ENCODE peak calls at places on chromosomes 4 and X, in seven cellular contexts. X is stimulated activated CD4-positive, alpha-beta T cell treated with anti-CD3 and anti-CD28 coated beads, Interleukin-4, amount 100 ng/mL, for 24 hours; G is activated CD4-positive, alpha-beta T cell treated with anti-CD3 and anti-CD28 coated beads for 1 hour; U is DMS153; E is Calu3; S is lower lobe of right lung; Y is NCI-H748 treated with DMSO at 0.1 percent for 48 hours. P is an unnamed sample.

GRCh38 chrX:74420194-74421035 is 878 bp upstream of the SLC16A2 start:
- DNase-seq in U (no peak), E (peak), S (peak), Y (peak), X (no peak), G (no peak), P (peak)

GRCh38 chrX:71128915-71129765 is 10.7 kb downstream of the MED12 start:
- DNase-seq in S (peak), G (peak), U (no peak), E (peak), Y (peak), X (peak), P (peak)

GRCh38 chr4:132132433-132132832 is 1016.7 kb upstream of the PCDH10 start:
- DNase-seq in G (no peak), E (no peak), X (no peak), S (no peak), U (no peak), Y (no peak), P (no peak)

GRCh38 chrX:20284992-20285391 is 18.3 kb upstream of the RPS6KA3 start:
- DNase-seq in G (no peak), X (no peak), U (no peak), S (no peak), E (no peak), Y (no peak), P (no peak)

GRCh38 chrX:100687128-100687527 is 43.1 kb downstream of the SRPX2 start:
- DNase-seq in E (no peak), G (no peak), Y (no peak), S (no peak), U (no peak), X (no peak), P (no peak)

GRCh38 chr4:37454263-37454800 is 209.8 kb downstream of the NWD2 start:
- DNase-seq in X (no peak), Y (no peak), G (no peak), E (no peak), S (no peak), U (no peak), P (no peak)

GRCh38 chrX:108732630-108733321 is 3.6 kb downstream of the IRS4 start:
- DNase-seq in Y (no peak), S (no peak), U (no peak), X (no peak), E (no peak), G (no peak), P (no peak)

GRCh38 chr4:1711055-1711905 is 839 bp downstream of the SLBP start:
- DNase-seq in E (no peak), X (peak), Y (no peak), U (no peak), S (peak), G (no peak), P (peak)

GRCh38 chr4:94802091-94802490 is 44.3 kb downstream of the BMPR1B start:
- DNase-seq in U (no peak), Y (no peak), S (no peak), X (no peak), G (no peak), E (no peak), P (no peak)

GRCh38 chrX:45986971-45987370 is 558.2 kb downstream of the ZNF674 start:
- DNase-seq in G (no peak), U (no peak), S (no peak), E (no peak), Y (no peak), X (no peak), P (no peak)

GRCh38 chr4:7890635-7891393 is 48.8 kb downstream of the AFAP1 start:
- DNase-seq in X (no peak), Y (no peak), E (no peak), S (no peak), U (no peak), G (no peak), P (peak)

GRCh38 chr4:76977731-76978350 is 28.3 kb downstream of the SEPTIN11 start:
- DNase-seq in S (no peak), X (no peak), E (no peak), G (no peak), Y (no peak), U (no peak), P (no peak)

GRCh38 chrX:11465648-11466411 is 172.6 kb downstream of the AMELX start:
- DNase-seq in G (no peak), X (no peak), Y (no peak), S (no peak), U (no peak), E (no peak), P (no peak)

GRCh38 chrX:17689971-17690409 is 47.3 kb upstream of the SCML1 start:
- DNase-seq in G (no peak), E (peak), X (peak), U (peak), S (no peak), Y (peak), P (peak)

GRCh38 chrX:44997282-44997813 is 124.4 kb downstream of the KDM6A start:
- DNase-seq in X (no peak), G (no peak), S (peak), E (no peak), Y (no peak), U (no peak), P (no peak)

GRCh38 chrX:139533444-139533843 is 2.9 kb downstream of the F9 start:
- DNase-seq in Y (no peak), E (no peak), G (no peak), S (no peak), U (no peak), X (no peak), P (no peak)

GRCh38 chrX:86047174-86047991 is at the start of gene CHM:
- DNase-seq in E (peak), Y (no peak), U (no peak), G (peak), S (peak), X (peak), P (no peak)

GRCh38 chr4:15493411-15493810 is 23.7 kb downstream of the CC2D2A start:
- DNase-seq in G (no peak), X (no peak), Y (no peak), E (no peak), S (no peak), U (no peak), P (no peak)

GRCh38 chr4:103207673-103208072 is 9.5 kb upstream of the CENPE start:
- DNase-seq in Y (peak), X (no peak), U (peak), S (no peak), E (peak), G (no peak), P (peak)

GRCh38 chr4:75142850-75143249 is 209.9 kb downstream of the PARM1 start:
- DNase-seq in G (no peak), Y (no peak), S (no peak), U (no peak), X (no peak), E (no peak), P (no peak)

GRCh38 chr4:147590249-147590920 is 26.8 kb upstream of the TMEM184C start:
- DNase-seq in X (peak), Y (peak), E (peak), U (no peak), G (no peak), S (no peak), P (no peak)

GRCh38 chr4:71141125-71141524 is 147.7 kb downstream of the DCK start:
- DNase-seq in Y (no peak), U (no peak), E (no peak), X (no peak), G (no peak), S (no peak), P (no peak)

GRCh38 chr4:38889143-38889542 is 21.5 kb downstream of the FAM114A1 start:
- DNase-seq in E (no peak), X (no peak), G (no peak), S (no peak), U (no peak), Y (no peak), P (no peak)

GRCh38 chr4:94758141-94758699 is 465 bp downstream of the BMPR1B start:
- DNase-seq in X (no peak), Y (no peak), G (no peak), U (no peak), S (peak), E (peak), P (no peak)